ENCODE peak calls at places on chromosomes 3 and 15, in five cellular contexts. One of them, this sample, is unnamed.

GRCh38 chr3:51937611-51938450 is 3.9 kb downstream of the RRP9 start:
- DNase-seq in NCI-H510A treated with DMSO at 0.1 percent for 48 hours: no peak
- DNase-seq in stimulated activated naive B cell treated with anti-CD40 and anti-IgM and Interleukin-4, amounts not matched to agents 10 μg/mL and 1 μg/mL and 100 μg/mL, for 72 hours: no peak
- DNase-seq in stimulated activated CD8-positive, alpha-beta memory T cell treated with anti-CD3 and anti-CD28 coated beads, Interleukin-7, amount 100 ng/mL, for 1 hour: no peak
- DNase-seq in A172: no peak
- DNase-seq in this sample: no peak

GRCh38 chr15:32682569-32682968 is 35.2 kb upstream of the GREM1 start:
- DNase-seq in stimulated activated CD8-positive, alpha-beta memory T cell treated with anti-CD3 and anti-CD28 coated beads, Interleukin-7, amount 100 ng/mL, for 1 hour: no peak
- DNase-seq in NCI-H510A treated with DMSO at 0.1 percent for 48 hours: no peak
- DNase-seq in stimulated activated naive B cell treated with anti-CD40 and anti-IgM and Interleukin-4, amounts not matched to agents 10 μg/mL and 1 μg/mL and 100 μg/mL, for 72 hours: no peak
- DNase-seq in A172: peak
- DNase-seq in this sample: no peak

GRCh38 chr3:141268791-141269190 is 37.2 kb downstream of the PXYLP1 start:
- DNase-seq in stimulated activated CD8-positive, alpha-beta memory T cell treated with anti-CD3 and anti-CD28 coated beads, Interleukin-7, amount 100 ng/mL, for 1 hour: no peak
- DNase-seq in NCI-H510A treated with DMSO at 0.1 percent for 48 hours: no peak
- DNase-seq in stimulated activated naive B cell treated with anti-CD40 and anti-IgM and Interleukin-4, amounts not matched to agents 10 μg/mL and 1 μg/mL and 100 μg/mL, for 72 hours: no peak
- DNase-seq in A172: no peak
- DNase-seq in this sample: no peak

GRCh38 chr15:61517776-61518175 is 288.7 kb upstream of the RORA start:
- DNase-seq in stimulated activated CD8-positive, alpha-beta memory T cell treated with anti-CD3 and anti-CD28 coated beads, Interleukin-7, amount 100 ng/mL, for 1 hour: no peak
- DNase-seq in stimulated activated naive B cell treated with anti-CD40 and anti-IgM and Interleukin-4, amounts not matched to agents 10 μg/mL and 1 μg/mL and 100 μg/mL, for 72 hours: no peak
- DNase-seq in NCI-H510A treated with DMSO at 0.1 percent for 48 hours: no peak
- DNase-seq in A172: no peak
- DNase-seq in this sample: no peak

GRCh38 chr15:99536422-99537033 is 29.3 kb upstream of the MEF2A start:
- DNase-seq in A172: peak
- DNase-seq in NCI-H510A treated with DMSO at 0.1 percent for 48 hours: no peak
- DNase-seq in stimulated activated naive B cell treated with anti-CD40 and anti-IgM and Interleukin-4, amounts not matched to agents 10 μg/mL and 1 μg/mL and 100 μg/mL, for 72 hours: no peak
- DNase-seq in stimulated activated CD8-positive, alpha-beta memory T cell treated with anti-CD3 and anti-CD28 coated beads, Interleukin-7, amount 100 ng/mL, for 1 hour: no peak
- DNase-seq in this sample: no peak

GRCh38 chr3:31968927-31969418 is 12.1 kb downstream of the OSBPL10 start:
- DNase-seq in NCI-H510A treated with DMSO at 0.1 percent for 48 hours: no peak
- DNase-seq in stimulated activated CD8-positive, alpha-beta memory T cell treated with anti-CD3 and anti-CD28 coated beads, Interleukin-7, amount 100 ng/mL, for 1 hour: no peak
- DNase-seq in A172: peak
- DNase-seq in stimulated activated naive B cell treated with anti-CD40 and anti-IgM and Interleukin-4, amounts not matched to agents 10 μg/mL and 1 μg/mL and 100 μg/mL, for 72 hours: no peak
- DNase-seq in this sample: no peak

GRCh38 chr3:168094877-168095610 is 680 bp downstream of the GOLIM4 start:
- DNase-seq in stimulated activated naive B cell treated with anti-CD40 and anti-IgM and Interleukin-4, amounts not matched to agents 10 μg/mL and 1 μg/mL and 100 μg/mL, for 72 hours: peak
- DNase-seq in A172: peak
- DNase-seq in NCI-H510A treated with DMSO at 0.1 percent for 48 hours: peak
- DNase-seq in stimulated activated CD8-positive, alpha-beta memory T cell treated with anti-CD3 and anti-CD28 coated beads, Interleukin-7, amount 100 ng/mL, for 1 hour: no peak
- DNase-seq in this sample: no peak

GRCh38 chr3:34146596-34146995 is 348.2 kb downstream of the PDCD6IP start:
- DNase-seq in stimulated activated naive B cell treated with anti-CD40 and anti-IgM and Interleukin-4, amounts not matched to agents 10 μg/mL and 1 μg/mL and 100 μg/mL, for 72 hours: no peak
- DNase-seq in stimulated activated CD8-positive, alpha-beta memory T cell treated with anti-CD3 and anti-CD28 coated beads, Interleukin-7, amount 100 ng/mL, for 1 hour: no peak
- DNase-seq in NCI-H510A treated with DMSO at 0.1 percent for 48 hours: no peak
- DNase-seq in A172: no peak
- DNase-seq in this sample: no peak

GRCh38 chr3:186411994-186412393 is 50.0 kb upstream of the DGKG start:
- DNase-seq in stimulated activated CD8-positive, alpha-beta memory T cell treated with anti-CD3 and anti-CD28 coated beads, Interleukin-7, amount 100 ng/mL, for 1 hour: no peak
- DNase-seq in NCI-H510A treated with DMSO at 0.1 percent for 48 hours: no peak
- DNase-seq in stimulated activated naive B cell treated with anti-CD40 and anti-IgM and Interleukin-4, amounts not matched to agents 10 μg/mL and 1 μg/mL and 100 μg/mL, for 72 hours: no peak
- DNase-seq in A172: peak
- DNase-seq in this sample: no peak

GRCh38 chr15:41233367-41233771 is 2.3 kb downstream of the CHP1 start:
- DNase-seq in NCI-H510A treated with DMSO at 0.1 percent for 48 hours: no peak
- DNase-seq in A172: peak
- DNase-seq in stimulated activated CD8-positive, alpha-beta memory T cell treated with anti-CD3 and anti-CD28 coated beads, Interleukin-7, amount 100 ng/mL, for 1 hour: no peak
- DNase-seq in stimulated activated naive B cell treated with anti-CD40 and anti-IgM and Interleukin-4, amounts not matched to agents 10 μg/mL and 1 μg/mL and 100 μg/mL, for 72 hours: no peak
- DNase-seq in this sample: no peak

GRCh38 chr3:30964612-30965011 is 70.2 kb upstream of the GADL1 start:
- DNase-seq in A172: no peak
- DNase-seq in stimulated activated naive B cell treated with anti-CD40 and anti-IgM and Interleukin-4, amounts not matched to agents 10 μg/mL and 1 μg/mL and 100 μg/mL, for 72 hours: no peak
- DNase-seq in NCI-H510A treated with DMSO at 0.1 percent for 48 hours: no peak
- DNase-seq in stimulated activated CD8-positive, alpha-beta memory T cell treated with anti-CD3 and anti-CD28 coated beads, Interleukin-7, amount 100 ng/mL, for 1 hour: no peak
- DNase-seq in this sample: no peak

GRCh38 chr3:55896155-55896554 is 409.0 kb upstream of the WNT5A start:
- DNase-seq in stimulated activated CD8-positive, alpha-beta memory T cell treated with anti-CD3 and anti-CD28 coated beads, Interleukin-7, amount 100 ng/mL, for 1 hour: no peak
- DNase-seq in A172: no peak
- DNase-seq in stimulated activated naive B cell treated with anti-CD40 and anti-IgM and Interleukin-4, amounts not matched to agents 10 μg/mL and 1 μg/mL and 100 μg/mL, for 72 hours: no peak
- DNase-seq in NCI-H510A treated with DMSO at 0.1 percent for 48 hours: no peak
- DNase-seq in this sample: no peak

GRCh38 chr3:9778102-9778501 is 8.4 kb upstream of the CAMK1 start:
- DNase-seq in NCI-H510A treated with DMSO at 0.1 percent for 48 hours: no peak
- DNase-seq in stimulated activated CD8-positive, alpha-beta memory T cell treated with anti-CD3 and anti-CD28 coated beads, Interleukin-7, amount 100 ng/mL, for 1 hour: no peak
- DNase-seq in A172: no peak
- DNase-seq in stimulated activated naive B cell treated with anti-CD40 and anti-IgM and Interleukin-4, amounts not matched to agents 10 μg/mL and 1 μg/mL and 100 μg/mL, for 72 hours: peak
- DNase-seq in this sample: no peak

GRCh38 chr3:117084277-117084676 is 374.7 kb downstream of the TUSC7 start:
- DNase-seq in stimulated activated naive B cell treated with anti-CD40 and anti-IgM and Interleukin-4, amounts not matched to agents 10 μg/mL and 1 μg/mL and 100 μg/mL, for 72 hours: no peak
- DNase-seq in NCI-H510A treated with DMSO at 0.1 percent for 48 hours: no peak
- DNase-seq in A172: no peak
- DNase-seq in stimulated activated CD8-positive, alpha-beta memory T cell treated with anti-CD3 and anti-CD28 coated beads, Interleukin-7, amount 100 ng/mL, for 1 hour: no peak
- DNase-seq in this sample: no peak

GRCh38 chr3:105359098-105359762 is 7.5 kb upstream of the ALCAM start:
- DNase-seq in stimulated activated naive B cell treated with anti-CD40 and anti-IgM and Interleukin-4, amounts not matched to agents 10 μg/mL and 1 μg/mL and 100 μg/mL, for 72 hours: no peak
- DNase-seq in A172: peak
- DNase-seq in stimulated activated CD8-positive, alpha-beta memory T cell treated with anti-CD3 and anti-CD28 coated beads, Interleukin-7, amount 100 ng/mL, for 1 hour: no peak
- DNase-seq in NCI-H510A treated with DMSO at 0.1 percent for 48 hours: no peak
- DNase-seq in this sample: no peak

GRCh38 chr15:76982756-76983155 is 12.2 kb upstream of the PSTPIP1 start:
- DNase-seq in A172: no peak
- DNase-seq in NCI-H510A treated with DMSO at 0.1 percent for 48 hours: no peak
- DNase-seq in stimulated activated CD8-positive, alpha-beta memory T cell treated with anti-CD3 and anti-CD28 coated beads, Interleukin-7, amount 100 ng/mL, for 1 hour: no peak
- DNase-seq in stimulated activated naive B cell treated with anti-CD40 and anti-IgM and Interleukin-4, amounts not matched to agents 10 μg/mL and 1 μg/mL and 100 μg/mL, for 72 hours: no peak
- DNase-seq in this sample: no peak

GRCh38 chr3:73121684-73122331 is 60.3 kb downstream of the EBLN2 start:
- DNase-seq in A172: no peak
- DNase-seq in stimulated activated naive B cell treated with anti-CD40 and anti-IgM and Interleukin-4, amounts not matched to agents 10 μg/mL and 1 μg/mL and 100 μg/mL, for 72 hours: no peak
- DNase-seq in stimulated activated CD8-positive, alpha-beta memory T cell treated with anti-CD3 and anti-CD28 coated beads, Interleukin-7, amount 100 ng/mL, for 1 hour: no peak
- DNase-seq in NCI-H510A treated with DMSO at 0.1 percent for 48 hours: no peak
- DNase-seq in this sample: no peak

GRCh38 chr3:102478160-102478559 is 43.3 kb downstream of the ZPLD1 start:
- DNase-seq in stimulated activated naive B cell treated with anti-CD40 and anti-IgM and Interleukin-4, amounts not matched to agents 10 μg/mL and 1 μg/mL and 100 μg/mL, for 72 hours: no peak
- DNase-seq in NCI-H510A treated with DMSO at 0.1 percent for 48 hours: no peak
- DNase-seq in A172: no peak
- DNase-seq in stimulated activated CD8-positive, alpha-beta memory T cell treated with anti-CD3 and anti-CD28 coated beads, Interleukin-7, amount 100 ng/mL, for 1 hour: no peak
- DNase-seq in this sample: no peak

GRCh38 chr3:80190051-80190450 is 422.3 kb upstream of the ROBO1 start:
- DNase-seq in stimulated activated CD8-positive, alpha-beta memory T cell treated with anti-CD3 and anti-CD28 coated beads, Interleukin-7, amount 100 ng/mL, for 1 hour: no peak
- DNase-seq in NCI-H510A treated with DMSO at 0.1 percent for 48 hours: no peak
- DNase-seq in stimulated activated naive B cell treated with anti-CD40 and anti-IgM and Interleukin-4, amounts not matched to agents 10 μg/mL and 1 μg/mL and 100 μg/mL, for 72 hours: no peak
- DNase-seq in A172: peak
- DNase-seq in this sample: no peak

GRCh38 chr15:65812467-65812866 is 20.4 kb upstream of the DENND4A start:
- DNase-seq in A172: no peak
- DNase-seq in stimulated activated naive B cell treated with anti-CD40 and anti-IgM and Interleukin-4, amounts not matched to agents 10 μg/mL and 1 μg/mL and 100 μg/mL, for 72 hours: no peak
- DNase-seq in NCI-H510A treated with DMSO at 0.1 percent for 48 hours: no peak
- DNase-seq in stimulated activated CD8-positive, alpha-beta memory T cell treated with anti-CD3 and anti-CD28 coated beads, Interleukin-7, amount 100 ng/mL, for 1 hour: no peak
- DNase-seq in this sample: no peak

GRCh38 chr3:171459130-171459941 is 869 bp downstream of the TNIK start:
- DNase-seq in stimulated activated naive B cell treated with anti-CD40 and anti-IgM and Interleukin-4, amounts not matched to agents 10 μg/mL and 1 μg/mL and 100 μg/mL, for 72 hours: peak
- DNase-seq in stimulated activated CD8-positive, alpha-beta memory T cell treated with anti-CD3 and anti-CD28 coated beads, Interleukin-7, amount 100 ng/mL, for 1 hour: peak
- DNase-seq in NCI-H510A treated with DMSO at 0.1 percent for 48 hours: peak
- DNase-seq in A172: peak
- DNase-seq in this sample: no peak

GRCh38 chr15:64991536-64992135 is 1.9 kb upstream of the SPG21 start:
- DNase-seq in A172: no peak
- DNase-seq in stimulated activated CD8-positive, alpha-beta memory T cell treated with anti-CD3 and anti-CD28 coated beads, Interleukin-7, amount 100 ng/mL, for 1 hour: no peak
- DNase-seq in NCI-H510A treated with DMSO at 0.1 percent for 48 hours: no peak
- DNase-seq in stimulated activated naive B cell treated with anti-CD40 and anti-IgM and Interleukin-4, amounts not matched to agents 10 μg/mL and 1 μg/mL and 100 μg/mL, for 72 hours: no peak
- DNase-seq in this sample: no peak

GRCh38 chr3:29914861-29915524 is 634.1 kb downstream of the RBMS3 start:
- DNase-seq in NCI-H510A treated with DMSO at 0.1 percent for 48 hours: no peak
- DNase-seq in stimulated activated naive B cell treated with anti-CD40 and anti-IgM and Interleukin-4, amounts not matched to agents 10 μg/mL and 1 μg/mL and 100 μg/mL, for 72 hours: no peak
- DNase-seq in A172: no peak
- DNase-seq in stimulated activated CD8-positive, alpha-beta memory T cell treated with anti-CD3 and anti-CD28 coated beads, Interleukin-7, amount 100 ng/mL, for 1 hour: no peak
- DNase-seq in this sample: no peak